ENCODE peak calls at places on chromosomes 11 and 22, in four cellular contexts. R, Q, I and Y are unnamed samples.

GRCh38 chr22:26674211-26675190 is 17.1 kb downstream of the MIAT start:
- DNase-seq in R (no peak), Q (no peak), I (peak), Y (no peak)

GRCh38 chr22:22787805-22788459 is 99.7 kb upstream of the IGLL5 start:
- DNase-seq in R (peak), Q (peak), I (no peak), Y (peak)

GRCh38 chr22:27825174-27825573 is 23.6 kb upstream of the MN1 start:
- DNase-seq in R (no peak), Q (no peak), I (no peak), Y (peak)

GRCh38 chr11:122375687-122376399 is 259.8 kb upstream of the BLID start:
- DNase-seq in R (no peak), Q (no peak), I (peak), Y (no peak)

GRCh38 chr11:6531267-6531752 is 34.2 kb downstream of the DNHD1 start:
- DNase-seq in R (peak), Q (peak), I (peak), Y (no peak)

GRCh38 chr11:15769203-15769602 is 587.1 kb downstream of the SOX6 start:
- DNase-seq in R (no peak), Q (no peak), I (no peak), Y (no peak)

GRCh38 chr11:58675344-58676155 is 53.1 kb downstream of the CNTF start:
- DNase-seq in R (peak), Q (peak), I (no peak), Y (peak)

GRCh38 chr11:15493066-15493465 is 378.3 kb downstream of the INSC start:
- DNase-seq in R (no peak), Q (no peak), I (no peak), Y (no peak)

GRCh38 chr11:32437406-32438345 is 2.3 kb upstream of the WT1 start:
- DNase-seq in R (no peak), Q (peak), I (no peak), Y (peak)

GRCh38 chr22:28410050-28410816 is 269.4 kb downstream of the TTC28 start:
- DNase-seq in R (no peak), Q (no peak), I (no peak), Y (no peak)

GRCh38 chr22:44777364-44777756 is 25.0 kb downstream of the ARHGAP8 start:
- DNase-seq in R (no peak), Q (no peak), I (no peak), Y (no peak)

GRCh38 chr22:42560781-42561180 is 7.0 kb downstream of the SERHL2 start:
- DNase-seq in R (peak), Q (peak), I (no peak), Y (peak)

GRCh38 chr11:111946499-111946898 is 9.4 kb downstream of the DIXDC1 start:
- DNase-seq in R (no peak), Q (no peak), I (no peak), Y (no peak)

GRCh38 chr11:16790484-16791240 is 52.2 kb downstream of the C11orf58 start:
- DNase-seq in R (no peak), Q (no peak), I (no peak), Y (no peak)

GRCh38 chr11:113675003-113675471 is 31.1 kb downstream of the TMPRSS5 start:
- DNase-seq in R (peak), Q (no peak), I (peak), Y (no peak)

GRCh38 chr11:18696638-18697225 is 1.8 kb upstream of the TMEM86A start:
- DNase-seq in R (no peak), Q (no peak), I (no peak), Y (no peak)

GRCh38 chr11:128299132-128299726 is 288.1 kb downstream of the ETS1 start:
- DNase-seq in R (no peak), Q (no peak), I (peak), Y (no peak)

GRCh38 chr11:19918302-19919049 is 205.8 kb downstream of the NAV2 start:
- DNase-seq in R (no peak), Q (no peak), I (no peak), Y (no peak)

GRCh38 chr11:19917069-19917468 is 204.4 kb downstream of the NAV2 start:
- DNase-seq in R (no peak), Q (no peak), I (no peak), Y (no peak)

GRCh38 chr11:19921976-19922688 is 209.5 kb downstream of the NAV2 start:
- DNase-seq in R (no peak), Q (no peak), I (no peak), Y (no peak)

GRCh38 chr11:19920982-19921381 is 208.3 kb downstream of the NAV2 start:
- DNase-seq in R (no peak), Q (no peak), I (no peak), Y (no peak)

GRCh38 chr11:19919050-19919561 is 206.5 kb downstream of the NAV2 start:
- DNase-seq in R (no peak), Q (no peak), I (no peak), Y (no peak)
- TF ChIP-seq USF1 in R (no peak), Q (peak), I (no peak), Y (no peak)

DNA sequence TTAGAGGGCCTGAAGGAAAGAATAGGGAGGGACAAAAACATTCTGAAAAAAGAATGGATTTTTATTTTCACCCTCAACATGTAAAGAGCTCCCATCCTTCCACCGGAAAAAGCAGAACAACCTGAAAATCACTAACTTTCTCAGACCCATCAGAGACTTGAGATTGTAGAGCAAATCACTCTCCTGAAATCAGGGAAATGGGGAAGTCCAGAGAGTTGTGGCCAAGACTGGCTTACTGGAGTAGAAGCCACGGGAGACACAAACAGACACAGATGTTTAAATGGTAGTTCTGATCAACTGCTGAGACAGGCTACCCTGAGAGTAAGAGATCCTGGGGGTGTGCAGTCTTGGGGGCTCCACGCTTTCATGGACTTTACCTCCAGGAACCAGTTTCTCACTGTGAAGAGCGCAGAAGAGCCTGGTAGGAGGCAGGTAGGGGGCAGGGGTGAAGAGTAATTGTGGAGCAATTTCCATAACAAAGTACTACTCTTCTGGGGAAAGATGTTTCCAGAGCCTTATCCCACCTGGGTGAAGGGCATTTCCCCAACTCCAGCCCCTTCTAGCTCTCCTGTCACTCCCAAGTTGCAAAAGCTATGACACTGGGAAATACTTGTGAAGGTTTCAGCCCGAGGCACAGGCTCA is 47.1 kb downstream of the ASCL2 start:
- DNase-seq in R (no peak), Q (no peak), I (no peak), Y (no peak)
- TF ChIP-seq MAX in R (no peak), Q (no peak), I (no peak), Y (no peak)

DNA sequence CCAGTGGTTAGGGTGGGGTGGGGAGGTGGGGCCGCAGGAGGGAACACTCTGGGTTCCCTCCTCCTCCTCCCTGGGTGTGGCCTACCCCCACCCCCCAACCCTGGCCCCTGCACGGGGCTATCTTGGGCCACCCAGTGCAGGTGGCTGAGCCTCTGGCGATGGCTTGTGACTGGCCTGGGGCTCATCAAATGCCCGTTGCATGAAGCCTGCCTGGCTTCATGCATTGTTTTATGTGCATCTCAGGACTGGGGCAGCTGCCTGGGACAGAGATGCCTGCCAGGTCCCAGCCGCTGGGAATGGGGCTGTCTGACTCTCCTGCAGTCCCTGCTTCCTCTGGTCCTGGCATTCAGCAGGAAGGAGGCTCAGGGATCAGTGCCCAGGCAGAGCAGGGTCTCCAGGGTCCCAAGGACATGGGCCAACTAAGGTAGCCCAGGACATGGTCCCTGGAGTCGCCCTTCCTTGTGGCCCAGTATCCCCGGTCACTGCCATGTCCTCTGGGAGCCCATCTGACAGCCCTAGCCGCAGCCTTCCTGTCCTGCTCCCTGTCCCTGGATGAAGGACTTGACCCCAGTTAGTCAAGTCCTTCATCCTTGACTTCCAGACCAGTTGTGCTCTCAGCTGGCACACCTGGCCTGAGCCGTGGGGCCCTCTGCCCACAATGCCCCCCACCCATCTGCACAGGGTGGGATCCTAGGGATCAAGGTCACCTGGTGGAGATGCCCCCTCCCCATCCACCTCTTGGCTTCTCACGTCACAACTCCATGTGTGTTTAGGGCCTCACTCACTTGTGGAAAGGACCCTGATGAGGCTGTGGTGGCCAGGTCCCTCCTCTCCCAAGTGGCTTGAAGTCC is 112.1 kb upstream of the FGF3 start:
- DNase-seq in R (no peak), Q (no peak), I (no peak), Y (peak)
- TF ChIP-seq USF1 in R (no peak), Q (no peak), I (no peak), Y (no peak)

DNA sequence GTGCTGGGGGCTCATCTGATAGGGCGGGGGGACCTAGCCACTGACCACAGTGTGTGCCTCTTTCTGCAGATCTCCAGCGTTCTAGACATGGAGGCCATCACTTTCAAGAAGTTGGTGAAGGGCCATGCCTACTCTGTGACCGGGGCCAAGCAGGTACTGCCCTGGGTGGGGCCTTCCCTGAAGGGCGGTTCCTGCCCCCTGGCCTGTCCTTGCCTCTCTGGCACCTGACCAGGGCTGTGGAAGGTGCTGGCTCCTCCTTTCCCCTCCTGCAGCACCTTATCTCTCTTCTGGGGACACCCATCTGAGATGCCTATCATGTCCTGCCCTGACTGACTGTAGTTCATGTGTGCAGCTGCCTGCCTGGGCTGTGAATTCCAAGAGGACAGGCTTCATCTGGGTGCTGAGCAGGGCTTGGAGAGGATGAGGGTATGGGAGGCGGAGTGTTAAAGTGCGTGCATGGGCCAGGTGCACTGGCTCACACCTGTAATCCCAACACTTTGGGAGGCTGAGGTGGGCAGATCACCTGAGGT is 5.5 kb downstream of the CAPN1 start:
- DNase-seq in R (no peak), Q (no peak), I (no peak), Y (no peak)
- TF ChIP-seq MAX in R (no peak), Q (no peak), I (no peak), Y (no peak)

DNA sequence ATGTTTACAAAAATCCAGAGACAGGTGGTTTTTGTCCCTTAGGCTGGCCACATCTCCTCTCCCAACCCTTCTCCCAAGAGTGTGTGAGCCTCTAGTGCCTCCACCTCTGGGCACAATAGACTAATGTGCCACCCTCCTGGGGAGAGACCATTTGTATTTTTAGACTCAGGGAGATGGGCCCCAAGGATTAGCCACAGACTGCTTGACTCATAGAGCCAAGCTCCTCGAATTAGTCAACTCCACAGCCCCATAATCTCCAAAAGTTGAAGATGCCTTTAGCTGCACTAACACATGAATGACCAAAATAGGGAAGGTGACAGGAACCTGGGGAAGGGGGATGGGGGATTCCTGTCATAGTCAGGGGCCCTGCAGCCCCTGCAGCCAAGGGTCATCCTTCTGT is 53.0 kb upstream of the LRRC32 start:
- DNase-seq in R (no peak), Q (no peak), I (no peak), Y (no peak)
- TF ChIP-seq USF1 in R (no peak), Q (no peak), I (no peak), Y (no peak)

GRCh38 chr22:41410311-41410751 is 28.6 kb downstream of the TEF start:
- DNase-seq in R (no peak), Q (no peak), I (no peak), Y (no peak)
- TF ChIP-seq MAX in R (no peak), Q (no peak), I (no peak), Y (no peak)

GRCh38 chr11:78030429-78031325 is 7.6 kb upstream of the KCTD14 start:
- DNase-seq in R (no peak), Q (peak), I (no peak), Y (no peak)
- TF ChIP-seq USF1 in R (no peak), Q (no peak), I (no peak), Y (no peak)

DNA sequence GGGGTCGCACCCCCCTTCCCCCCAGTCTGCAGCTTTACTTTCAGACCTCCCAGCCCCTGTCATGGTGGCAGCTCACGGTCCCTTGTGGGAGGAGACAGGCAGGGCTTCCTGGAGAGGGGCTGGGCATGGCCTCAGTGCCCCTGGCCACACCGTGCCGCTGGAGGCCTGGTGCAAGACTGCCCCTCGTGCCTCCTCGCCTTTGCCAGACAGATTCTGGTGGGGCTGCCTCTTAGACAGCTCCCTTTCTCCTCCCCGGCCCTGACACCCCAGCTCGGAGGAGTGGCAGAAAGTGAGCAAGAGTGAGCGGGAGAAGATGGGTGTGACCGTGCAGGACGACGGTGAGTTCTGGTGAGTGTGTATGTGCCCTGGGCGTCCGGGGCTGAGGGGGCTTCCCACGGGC is 12.1 kb upstream of the MYO7A start:
- DNase-seq in R (no peak), Q (no peak), I (no peak), Y (no peak)
- TF ChIP-seq MAX in R (no peak), Q (no peak), I (no peak), Y (no peak)